ENCODE peak calls at places on chromosome 10, in seven cellular contexts. D is AG04449, P is AG09309, W is PC-3, G is activated B cell treated with CpG ODN at 0.5 μM for 24 hours, I is GM06990, E is fibroblast of mammary gland. H is an unnamed sample.

GRCh38 chr10:6578221-6579192 is 1.6 kb downstream of the PRKCQ start:
- DNase-seq in D (no peak), P (no peak), W (no peak), G (no peak), I (no peak), E (no peak), H (no peak)

GRCh38 chr10:19998482-19998881 is 182.2 kb downstream of the PLXDC2 start:
- DNase-seq in D (no peak), P (no peak), W (no peak), G (no peak), I (no peak), E (no peak), H (no peak)

GRCh38 chr10:126302195-126302594 is 86.1 kb downstream of the ADAM12 start:
- DNase-seq in D (no peak), P (no peak), W (no peak), G (no peak), I (no peak), E (no peak), H (peak; percentile 10)

GRCh38 chr10:59823111-59823510 is 69.9 kb upstream of the MRLN start:
- DNase-seq in D (no peak), P (no peak), W (no peak), G (no peak), I (no peak), E (no peak), H (no peak)

GRCh38 chr10:129799942-129800341 is 164.1 kb downstream of the EBF3 start:
- DNase-seq in D (no peak), P (no peak), W (no peak), G (no peak), I (no peak), E (no peak), H (no peak)

GRCh38 chr10:102744374-102745051 is 765 bp downstream of the WBP1L start:
- DNase-seq in D (no peak), P (no peak), W (no peak), G (no peak), I (no peak), E (peak; percentile 28), H (peak; percentile 30)

GRCh38 chr10:124298891-124299290 is 119.8 kb downstream of the OAT start:
- DNase-seq in D (no peak), P (no peak), W (no peak), G (peak; percentile 2), I (no peak), E (no peak), H (no peak)

GRCh38 chr10:119892188-119893065 is at the start of gene SEC23IP:
- DNase-seq in D (peak; percentile 74), P (peak; percentile 81), W (peak; percentile 90), G (peak; percentile 84), I (peak; percentile 93), E (peak; percentile 95), H (peak; percentile 98)

GRCh38 chr10:124005091-124005490 is 88.3 kb downstream of the CHST15 start:
- DNase-seq in D (no peak), P (no peak), W (no peak), G (no peak), I (no peak), E (no peak), H (no peak)

GRCh38 chr10:84606428-84606827 is 278.0 kb downstream of the CCSER2 start:
- DNase-seq in D (no peak), P (no peak), W (no peak), G (no peak), I (no peak), E (no peak), H (peak; percentile 2)
- TF ChIP-seq CTCF in D (no peak), P (no peak), W (no peak), G (no peak), I (no peak), E (no peak), H (no peak)

DNA sequence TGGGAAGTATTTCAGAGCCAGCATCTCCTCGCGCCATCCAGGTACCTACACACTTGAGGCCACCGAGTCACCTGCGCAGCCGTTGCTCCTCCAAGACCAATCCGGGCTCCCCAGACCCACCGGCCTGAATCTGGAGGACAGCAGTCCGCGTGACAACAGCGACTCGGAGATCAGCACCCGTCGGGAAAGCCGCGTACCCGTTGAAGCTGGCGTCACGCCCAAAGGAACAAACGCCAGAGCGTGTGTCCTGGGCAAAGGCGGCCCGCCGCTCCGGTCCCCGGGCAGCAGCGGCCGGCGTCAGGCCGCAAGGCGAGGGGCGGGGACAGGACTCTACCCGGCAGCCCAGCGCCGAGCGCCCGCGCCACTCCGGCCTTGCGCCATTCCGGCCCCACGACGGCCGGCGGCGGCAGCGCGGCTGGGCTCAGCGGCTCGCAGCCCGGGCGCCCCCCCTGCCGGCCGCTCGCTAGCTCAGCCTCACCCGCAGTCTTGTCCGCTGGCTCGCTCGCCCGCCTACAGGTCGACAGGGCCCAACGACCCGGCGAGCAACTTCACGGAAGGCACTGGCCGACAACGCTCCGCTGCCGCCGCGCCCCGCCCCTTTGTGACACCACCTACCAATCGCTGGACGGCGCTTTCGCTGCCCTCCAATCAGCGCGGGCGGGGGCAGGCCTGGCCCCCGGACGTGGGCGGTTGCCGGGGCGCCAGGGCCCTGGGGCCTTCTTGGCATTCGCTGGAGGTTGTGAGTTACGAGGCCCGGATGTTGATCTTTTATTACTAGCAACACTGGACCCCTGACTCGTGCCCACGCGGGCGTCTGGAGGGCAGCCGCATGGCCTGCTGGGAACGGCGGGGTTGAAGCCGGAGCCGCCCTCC is at the start of gene ZFAND4:
- DNase-seq in D (peak; percentile 70), P (peak; percentile 83), W (peak; percentile 90), G (peak; percentile 92), I (peak; percentile 99), E (peak; percentile 95), H (peak; percentile 99)
- TF ChIP-seq CTCF in D (peak; percentile 78), P (peak; percentile 44), W (peak; percentile 48), G (no peak), I (peak; percentile 47), E (no peak), H (peak; percentile 49)

GRCh38 chr10:70343312-70343711 is 39.1 kb downstream of the LRRC20 start:
- DNase-seq in D (no peak), P (no peak), W (no peak), G (no peak), I (no peak), E (no peak), H (no peak)
- TF ChIP-seq CTCF in D (no peak), P (no peak), W (no peak), G (no peak), I (no peak), E (no peak), H (no peak)

DNA sequence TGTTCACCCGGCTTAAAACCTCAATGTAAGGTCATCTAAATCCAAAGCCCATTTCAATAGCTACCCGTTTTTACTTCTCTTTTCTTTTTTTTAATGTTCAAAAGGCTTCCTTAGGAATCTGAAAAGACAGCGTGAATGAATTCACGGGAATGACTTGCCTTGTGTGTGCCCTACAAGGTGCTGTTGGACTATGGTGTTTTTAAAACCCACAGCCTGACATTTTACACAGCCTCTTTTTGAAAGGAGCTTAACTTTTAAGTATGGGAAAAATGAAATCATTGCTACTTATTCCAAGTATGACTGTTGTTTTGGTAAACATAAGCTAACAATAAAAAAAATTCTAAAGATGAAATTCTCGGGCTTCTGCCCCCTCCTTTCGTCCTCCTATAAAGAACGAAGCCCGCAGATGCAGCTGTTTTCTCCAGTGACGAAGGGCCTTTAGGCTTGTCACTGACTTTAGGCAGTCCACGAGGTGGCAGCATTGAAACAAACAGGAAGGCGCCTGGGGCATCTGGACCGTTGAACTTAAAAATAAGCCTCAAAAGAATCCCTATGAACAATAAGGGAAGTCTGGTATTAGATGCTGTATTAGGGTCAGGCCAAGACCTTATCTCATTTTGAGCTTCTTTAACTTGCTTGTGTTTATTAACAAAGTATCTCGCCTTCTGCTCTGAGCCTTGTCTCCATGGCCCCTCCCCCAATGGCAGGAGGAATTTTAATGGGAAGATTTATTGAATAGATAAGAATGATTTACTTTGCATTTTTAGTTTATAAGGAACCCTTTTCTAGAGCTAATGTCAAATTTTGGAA is 141.2 kb downstream of the NRP1 start:
- DNase-seq in D (no peak), P (peak; percentile 80), W (peak; percentile 100), G (no peak), I (no peak), E (peak; percentile 86), H (peak; percentile 96)
- TF ChIP-seq CTCF in D (peak; percentile 73), P (peak; percentile 83), W (no peak), G (no peak), I (peak; percentile 83), E (peak; percentile 68), H (peak; percentile 89)

GRCh38 chr10:121862624-121863023 is 65.2 kb downstream of the ATE1 start:
- DNase-seq in D (no peak), P (no peak), W (no peak), G (no peak), I (no peak), E (no peak), H (no peak)
- TF ChIP-seq CTCF in D (no peak), P (no peak), W (no peak), G (no peak), I (no peak), E (no peak), H (no peak)

GRCh38 chr10:50993817-50994251 is 80.5 kb upstream of the PRKG1 start:
- DNase-seq in D (peak; percentile 81), P (peak; percentile 67), W (peak; percentile 85), G (no peak), I (no peak), E (peak; percentile 75), H (peak; percentile 86)
- TF ChIP-seq CTCF in D (no peak), P (no peak), W (no peak), G (no peak), I (no peak), E (no peak), H (no peak)

DNA sequence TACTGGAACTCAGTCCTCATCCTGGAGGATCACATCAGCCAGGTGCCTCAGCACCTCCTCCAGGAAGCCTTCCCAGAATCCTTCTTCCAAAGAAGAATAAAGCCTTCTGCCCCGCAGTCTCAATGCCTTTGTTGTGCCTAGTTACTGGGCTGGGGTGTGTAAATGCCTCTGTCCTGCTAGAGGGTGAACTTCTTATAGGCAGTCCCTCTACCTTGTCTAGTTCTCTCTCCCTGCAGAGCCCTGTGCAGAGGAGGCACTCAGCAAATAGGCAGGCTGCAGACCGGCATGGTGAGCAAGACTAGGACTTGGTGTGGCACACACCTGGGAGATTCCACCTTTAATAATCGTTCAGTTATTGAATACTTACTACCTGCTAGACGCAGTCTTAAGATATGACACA is 104.7 kb upstream of the PCBD1 start:
- DNase-seq in D (no peak), P (no peak), W (peak; percentile 13), G (no peak), I (no peak), E (no peak), H (no peak)
- TF ChIP-seq CTCF in D (no peak), P (no peak), W (peak; percentile 34), G (no peak), I (peak; percentile 6), E (no peak), H (no peak)